ENCODE peak calls at places on chromosomes 7 and 10, in four cellular contexts. L, M, C and W are unnamed samples.

GRCh38 chr7:155163696-155164095 is 93.6 kb downstream of the HTR5A start:
- DNase-seq in L (no peak), C (no peak), M (no peak), W (no peak)

GRCh38 chr10:119783665-119784027 is 57.8 kb downstream of the INPP5F start:
- DNase-seq in L (no peak), M (no peak), C (no peak), W (no peak)

GRCh38 chr10:12243860-12244620 is 48.1 kb downstream of the CDC123 start:
- DNase-seq in M (no peak), C (no peak), L (no peak), W (no peak)

GRCh38 chr7:22113041-22113440 is 167.3 kb upstream of the CDCA7L start:
- DNase-seq in C (no peak), M (no peak), L (no peak), W (no peak)

GRCh38 chr10:77513783-77514331 is 123.8 kb downstream of the KCNMA1 start:
- DNase-seq in C (no peak), L (no peak), M (peak), W (peak)

GRCh38 chr10:87671416-87671815 is 11.7 kb downstream of the PAPSS2 start:
- DNase-seq in L (no peak), C (no peak), M (no peak), W (no peak)

GRCh38 chr10:97542169-97543024 is 30.2 kb upstream of the ANKRD2 start:
- DNase-seq in L (no peak), C (peak), M (peak), W (no peak)

GRCh38 chr7:48875300-48875916 is 48.9 kb upstream of the CDC14C start:
- DNase-seq in C (peak), M (peak), L (peak), W (peak)

GRCh38 chr7:136034132-136034531 is 57.0 kb upstream of the MTPN start:
- DNase-seq in L (no peak), M (no peak), C (no peak), W (no peak)

GRCh38 chr10:78655941-78656340 is 412.8 kb upstream of the ZMIZ1 start:
- DNase-seq in C (no peak), M (no peak), L (no peak), W (no peak)

GRCh38 chr10:84632866-84633265 is 304.5 kb downstream of the CCSER2 start:
- DNase-seq in M (no peak), C (no peak), L (no peak), W (no peak)

GRCh38 chr7:80183900-80184685 is 49.5 kb downstream of the GNAI1 start:
- DNase-seq in C (no peak), L (no peak), M (no peak), W (no peak)

GRCh38 chr10:46092523-46093195 is 46.6 kb upstream of the MSMB start:
- DNase-seq in L (no peak), M (no peak), C (no peak), W (no peak)

GRCh38 chr7:25553580-25554274 is 325.4 kb upstream of the NPVF start:
- DNase-seq in L (no peak), C (no peak), M (no peak), W (no peak)

GRCh38 chr10:104297697-104298660 is 29.0 kb downstream of the GSTO2 start:
- DNase-seq in M (no peak), C (peak), L (peak), W (peak)

GRCh38 chr10:17474595-17474994 is 20.2 kb upstream of the ST8SIA6 start:
- DNase-seq in C (no peak), L (no peak), M (no peak), W (no peak)
- TF ChIP-seq CTCF in C (no peak), L (no peak), M (no peak), W (no peak)

GRCh38 chr7:128381161-128381821 is 19.8 kb upstream of the PRRT4 start:
- DNase-seq in M (no peak), C (peak), L (peak), W (peak)
- TF ChIP-seq CTCF in M (peak), C (peak), L (peak), W (peak)

DNA sequence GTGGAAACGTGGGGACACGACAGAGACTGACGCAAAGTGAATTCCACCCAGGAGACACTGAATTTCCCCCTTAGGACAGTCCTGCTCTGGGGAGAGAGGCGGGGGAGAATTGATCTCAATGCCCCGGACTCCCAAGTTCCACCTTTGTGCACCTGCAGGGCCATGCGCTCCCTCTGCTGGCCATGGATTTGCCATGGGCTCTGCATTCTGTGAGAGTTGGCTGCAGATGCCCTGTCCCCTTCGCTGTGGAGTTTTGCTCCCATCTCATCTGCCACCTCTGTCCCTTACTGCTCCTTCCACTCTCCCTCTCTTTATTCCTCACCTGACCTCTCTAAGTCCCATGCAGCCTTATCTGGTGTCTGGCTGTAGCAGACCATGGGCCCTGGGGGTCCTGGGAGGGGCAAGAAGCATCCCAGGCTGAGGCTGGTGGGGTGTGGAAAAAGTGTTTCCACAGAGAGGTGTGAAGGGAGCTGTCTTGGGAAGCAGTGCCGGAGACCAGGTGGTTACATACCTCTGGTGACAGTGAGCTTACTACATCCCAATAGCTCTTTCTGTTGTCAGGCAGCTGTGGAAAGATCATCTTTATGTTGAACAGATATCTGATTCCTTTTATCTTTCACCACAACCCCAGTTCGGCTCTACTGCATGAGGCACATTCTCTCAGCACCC is 14.3 kb downstream of the GHRHR start:
- DNase-seq in C (peak), M (no peak), L (no peak), W (peak)
- TF ChIP-seq CTCF in C (peak), M (peak), L (no peak), W (peak)

GRCh38 chr7:142482899-142483658 is 225.2 kb upstream of the PRSS58 start:
- DNase-seq in L (peak), M (peak), C (peak), W (peak)
- TF ChIP-seq CTCF in L (peak), M (peak), C (peak), W (peak)